ENCODE peak calls at places on chromosomes 1 and 21, in six cellular contexts. Y is tibial artery; O is endodermal cell; E is choroid plexus epithelial cell; I is CD8-positive, alpha-beta T cell; U is fibroblast of the aortic adventitia. P is an unnamed sample.

GRCh38 chr1:37634554-37635308 is at the start of gene RSPO1:
- DNase-seq in Y (no peak), O (peak), E (peak), I (no peak), U (peak), P (no peak)

GRCh38 chr1:235275836-235276235 is 52.1 kb downstream of the ARID4B start:
- DNase-seq in Y (no peak), O (no peak), E (no peak), I (no peak), U (no peak), P (peak)

GRCh38 chr1:112894010-112894292 is 62.0 kb downstream of the SLC16A1 start:
- DNase-seq in Y (no peak), O (no peak), E (no peak), I (no peak), U (no peak), P (no peak)

GRCh38 chr1:172322219-172323061 is 98.0 kb upstream of the C1orf105 start:
- DNase-seq in Y (peak), O (peak), E (peak), I (no peak), U (peak), P (no peak)

GRCh38 chr1:61839702-61840101 is 97.4 kb downstream of the PATJ start:
- DNase-seq in Y (no peak), O (no peak), E (peak), I (no peak), U (peak), P (no peak)

GRCh38 chr1:156508955-156509234 is 8.3 kb upstream of the MEF2D start:
- DNase-seq in Y (no peak), O (no peak), E (no peak), I (no peak), U (no peak), P (no peak)

GRCh38 chr1:176462671-176463225 is at the start of gene PAPPA2:
- DNase-seq in Y (no peak), O (no peak), E (no peak), I (no peak), U (peak), P (no peak)

GRCh38 chr1:221637641-221638041 is 104.2 kb downstream of the DUSP10 start:
- DNase-seq in Y (no peak), O (no peak), E (peak), I (no peak), U (peak), P (no peak)

GRCh38 chr1:2278591-2279209 is 50.6 kb downstream of the SKI start:
- DNase-seq in Y (no peak), O (no peak), E (no peak), I (no peak), U (no peak), P (no peak)

GRCh38 chr1:203299180-203299579 is 6.1 kb upstream of the BTG2 start:
- DNase-seq in Y (no peak), O (no peak), E (no peak), I (no peak), U (no peak), P (peak)

GRCh38 chr1:173863224-173864151 is 4.3 kb downstream of the GAS5 start:
- DNase-seq in Y (no peak), O (no peak), E (no peak), I (no peak), U (no peak), P (no peak)

GRCh38 chr1:31502926-31503511 is 73.3 kb upstream of the TINAGL1 start:
- DNase-seq in Y (no peak), O (peak), E (peak), I (no peak), U (no peak), P (no peak)

GRCh38 chr1:203406446-203407045 is 55.6 kb upstream of the FMOD start:
- DNase-seq in Y (peak), O (no peak), E (no peak), I (no peak), U (peak), P (no peak)

GRCh38 chr1:47533176-47534039 is 95.6 kb downstream of the FOXD2 start:
- DNase-seq in Y (peak), O (peak), E (peak), I (no peak), U (peak), P (no peak)

GRCh38 chr1:57012280-57012679 is 46.5 kb upstream of the C8B start:
- DNase-seq in Y (no peak), O (no peak), E (no peak), I (no peak), U (no peak), P (no peak)

GRCh38 chr1:37759451-37759850 is 5.5 kb downstream of the EPHA10 start:
- DNase-seq in Y (no peak), O (no peak), E (no peak), I (no peak), U (no peak), P (no peak)

GRCh38 chr21:44814498-44815023 is 3.3 kb downstream of the SUMO3 start:
- DNase-seq in Y (no peak), O (no peak), E (no peak), I (no peak), U (peak), P (no peak)

GRCh38 chr21:45887121-45887611 is 94.4 kb upstream of the COL6A1 start:
- DNase-seq in Y (no peak), O (no peak), E (no peak), I (no peak), U (no peak), P (peak)

GRCh38 chr1:155591770-155592169 is 18.2 kb upstream of the MSTO1 start:
- DNase-seq in Y (no peak), O (no peak), E (peak), I (no peak), U (peak), P (no peak)

GRCh38 chr1:211574705-211575104 is 4.3 kb downstream of the SLC30A1 start:
- DNase-seq in Y (no peak), O (no peak), E (no peak), I (no peak), U (no peak), P (no peak)

GRCh38 chr1:40531381-40532061 is at the start of gene ZNF684:
- DNase-seq in Y (peak), O (peak), E (peak), I (peak), U (peak), P (peak)

GRCh38 chr21:41138711-41139110 is 29.2 kb upstream of the BACE2 start:
- DNase-seq in Y (no peak), O (no peak), E (no peak), I (no peak), U (no peak), P (no peak)

DNA sequence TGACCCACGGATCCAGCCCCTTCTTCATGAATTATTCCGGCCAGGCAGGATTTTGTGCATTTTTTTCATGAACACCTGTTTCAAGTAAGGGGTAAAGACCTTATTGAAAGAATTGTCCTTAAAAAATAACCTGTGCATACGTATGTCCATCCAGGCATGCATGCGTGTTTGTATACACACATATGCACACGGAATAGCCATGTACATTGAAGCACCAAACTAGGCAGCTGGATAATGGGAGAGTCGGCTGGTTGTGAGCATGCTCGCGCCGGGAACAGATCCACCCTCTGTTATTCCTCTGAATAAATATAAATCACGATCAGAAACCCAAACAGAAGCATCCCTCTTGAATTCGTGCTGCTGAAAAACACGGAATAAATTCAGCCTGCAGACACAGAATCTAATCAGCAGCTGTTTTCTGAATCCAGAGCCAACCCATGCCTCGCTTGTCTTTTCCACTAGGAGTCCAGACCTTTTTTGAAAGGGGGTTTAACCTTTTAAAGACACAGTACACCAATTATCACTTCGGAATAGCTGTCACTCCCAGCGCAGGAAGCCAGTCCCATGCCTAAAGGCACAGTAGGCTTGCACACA is at the start of gene HIVEP3:
- DNase-seq in Y (no peak), O (no peak), E (peak), I (no peak), U (peak), P (no peak)
- TF ChIP-seq CTCF in Y (no peak), O (peak), E (peak), I (no peak), U (peak), P (peak)

DNA sequence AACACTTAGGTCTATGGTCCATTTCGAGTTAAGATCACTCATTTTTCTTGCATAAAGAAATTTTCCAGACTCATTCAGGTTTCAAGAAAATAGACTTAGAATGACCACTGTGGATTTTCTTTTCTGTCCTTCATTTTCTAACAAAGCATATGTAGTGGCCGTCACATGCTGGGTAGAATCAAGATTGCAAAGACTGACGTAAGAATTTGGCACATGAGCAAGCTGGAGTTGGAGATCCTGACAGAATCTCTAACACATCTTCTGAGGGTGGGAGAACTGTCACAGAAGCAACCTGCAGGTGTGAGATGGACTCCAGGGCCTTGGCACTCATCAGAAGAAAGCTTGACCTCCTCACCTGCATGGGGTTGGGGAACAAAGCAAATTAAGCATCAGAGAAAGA is 28.6 kb downstream of the KIF26B start:
- DNase-seq in Y (no peak), O (no peak), E (peak), I (no peak), U (peak), P (no peak)
- TF ChIP-seq CTCF in Y (no peak), O (no peak), E (no peak), I (no peak), U (no peak), P (no peak)

GRCh38 chr1:207418336-207418735 is 35.8 kb upstream of the CR2 start:
- DNase-seq in Y (no peak), O (no peak), E (no peak), I (no peak), U (no peak), P (no peak)
- TF ChIP-seq CTCF in Y (no peak), O (no peak), E (no peak), I (no peak), U (no peak), P (no peak)

GRCh38 chr1:167553136-167554027 is at the start of gene CREG1:
- DNase-seq in Y (peak), O (peak), E (peak), I (peak), U (peak), P (peak)
- TF ChIP-seq CTCF in Y (no peak), O (peak), E (no peak), I (no peak), U (no peak), P (no peak)

P was measured in spleen.